ENCODE peak calls at places on chromosome 4, in five cellular contexts. One of them, this sample, is unnamed.
A peak's percentile ranks its signal among the peaks of the same experiment; 100 is the strongest.

GRCh38 chr4:184616633-184617471 is 32.4 kb downstream of the CASP3 start:
- DNase-seq in K562: no peak
- DNase-seq in tibial nerve: no peak
- DNase-seq in A549: no peak
- DNase-seq in suprapubic skin: no peak
- DNase-seq in this sample: no peak

GRCh38 chr4:176587920-176588319 is 204.8 kb downstream of the VEGFC start:
- DNase-seq in tibial nerve: no peak
- DNase-seq in suprapubic skin: no peak
- DNase-seq in K562: no peak
- DNase-seq in A549: no peak
- DNase-seq in this sample: no peak

GRCh38 chr4:165006457-165006856 is 25.3 kb upstream of the TRIM60 start:
- DNase-seq in suprapubic skin: no peak
- DNase-seq in K562: no peak
- DNase-seq in A549: no peak
- DNase-seq in tibial nerve: no peak
- DNase-seq in this sample: no peak

GRCh38 chr4:56575820-56576429 is 70.3 kb downstream of the ARL9 start:
- DNase-seq in tibial nerve: no peak
- DNase-seq in A549: peak; percentile 28
- DNase-seq in suprapubic skin: no peak
- DNase-seq in K562: peak; percentile 21
- DNase-seq in this sample: no peak

GRCh38 chr4:96767815-96768480 is 928.1 kb downstream of the PDHA2 start:
- DNase-seq in A549: no peak
- DNase-seq in tibial nerve: no peak
- DNase-seq in K562: no peak
- DNase-seq in suprapubic skin: no peak
- DNase-seq in this sample: no peak

GRCh38 chr4:41538017-41538733 is at the start of gene LIMCH1:
- DNase-seq in tibial nerve: peak; percentile 31
- DNase-seq in suprapubic skin: peak; percentile 75
- DNase-seq in A549: no peak
- DNase-seq in K562: no peak
- DNase-seq in this sample: peak; percentile 83

GRCh38 chr4:59240030-59240429 is 1960.1 kb upstream of the ADGRL3 start:
- DNase-seq in K562: no peak
- DNase-seq in tibial nerve: no peak
- DNase-seq in A549: no peak
- DNase-seq in suprapubic skin: no peak
- DNase-seq in this sample: no peak

GRCh38 chr4:124278477-124278876 is 434.1 kb downstream of the ANKRD50 start:
- DNase-seq in A549: no peak
- DNase-seq in K562: no peak
- DNase-seq in tibial nerve: no peak
- DNase-seq in suprapubic skin: no peak
- DNase-seq in this sample: no peak

GRCh38 chr4:55635760-55636621 is at the start of gene NMU:
- DNase-seq in K562: peak; percentile 76
- DNase-seq in suprapubic skin: peak; percentile 56
- DNase-seq in A549: no peak
- DNase-seq in tibial nerve: no peak
- DNase-seq in this sample: no peak

GRCh38 chr4:74400395-74400794 is 35.5 kb downstream of the EREG start:
- DNase-seq in suprapubic skin: no peak
- DNase-seq in tibial nerve: no peak
- DNase-seq in K562: no peak
- DNase-seq in A549: no peak
- DNase-seq in this sample: no peak

GRCh38 chr4:11149612-11150259 is 279.0 kb downstream of the HS3ST1 start:
- DNase-seq in A549: no peak
- DNase-seq in K562: no peak
- DNase-seq in suprapubic skin: no peak
- DNase-seq in tibial nerve: no peak
- DNase-seq in this sample: no peak

GRCh38 chr4:182560358-182560757 is 317.2 kb downstream of the TENM3 start:
- DNase-seq in tibial nerve: no peak
- DNase-seq in A549: no peak
- DNase-seq in K562: no peak
- DNase-seq in suprapubic skin: no peak
- DNase-seq in this sample: no peak

DNA sequence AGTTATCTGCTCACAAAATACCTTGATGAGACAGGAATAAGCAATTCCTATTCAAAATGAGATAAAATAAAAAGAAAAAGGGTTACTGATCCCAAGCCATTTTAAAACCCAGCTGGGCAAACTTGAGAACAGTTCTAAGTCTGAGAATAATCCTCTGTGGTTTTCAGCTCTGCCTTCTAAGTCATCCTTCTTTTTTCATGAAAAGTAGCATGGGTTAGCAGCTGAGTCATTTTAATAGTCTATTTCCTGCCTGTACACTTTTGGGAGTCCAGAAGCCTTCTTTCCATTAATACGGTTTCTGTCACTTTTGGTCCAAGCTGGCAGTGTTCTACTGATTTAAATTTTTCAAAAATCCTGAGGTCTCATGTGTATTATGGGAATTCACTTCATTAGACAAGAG is 374.3 kb downstream of the IQCM start:
- DNase-seq in suprapubic skin: no peak
- DNase-seq in A549: no peak
- DNase-seq in tibial nerve: no peak
- DNase-seq in K562: no peak
- DNase-seq in this sample: no peak
- TF ChIP-seq EP300 in suprapubic skin: no peak
- TF ChIP-seq EP300 in A549: no peak
- TF ChIP-seq EP300 in tibial nerve: no peak
- TF ChIP-seq EP300 in K562: no peak
- TF ChIP-seq EP300 in this sample: no peak

GRCh38 chr4:140097572-140097971 is 56.4 kb downstream of the MAML3 start:
- DNase-seq in suprapubic skin: no peak
- DNase-seq in A549: no peak
- DNase-seq in tibial nerve: no peak
- DNase-seq in K562: no peak
- DNase-seq in this sample: no peak

GRCh38 chr4:140096921-140097320 is 57.1 kb downstream of the MAML3 start:
- DNase-seq in suprapubic skin: no peak
- DNase-seq in A549: no peak
- DNase-seq in tibial nerve: no peak
- DNase-seq in K562: no peak
- DNase-seq in this sample: no peak

GRCh38 chr4:140099993-140100392 is 54.0 kb downstream of the MAML3 start:
- DNase-seq in A549: no peak
- DNase-seq in tibial nerve: no peak
- DNase-seq in K562: no peak
- DNase-seq in suprapubic skin: no peak
- DNase-seq in this sample: peak; percentile 76

GRCh38 chr4:140096483-140096861 is 57.5 kb downstream of the MAML3 start:
- DNase-seq in tibial nerve: no peak
- DNase-seq in suprapubic skin: no peak
- DNase-seq in K562: no peak
- DNase-seq in A549: no peak
- DNase-seq in this sample: no peak

GRCh38 chr4:140098481-140099132 is 55.4 kb downstream of the MAML3 start:
- DNase-seq in suprapubic skin: no peak
- DNase-seq in tibial nerve: no peak
- DNase-seq in A549: no peak
- DNase-seq in K562: no peak
- DNase-seq in this sample: no peak
- TF ChIP-seq POLR2A in suprapubic skin: no peak
- TF ChIP-seq POLR2A in tibial nerve: no peak
- TF ChIP-seq POLR2A in A549: no peak
- TF ChIP-seq POLR2A in K562: no peak
- TF ChIP-seq POLR2A in this sample: no peak

GRCh38 chr4:173211838-173212237 is 43.2 kb downstream of the GALNT7 start:
- DNase-seq in suprapubic skin: no peak
- DNase-seq in K562: peak; percentile 46
- DNase-seq in A549: peak; percentile 48
- DNase-seq in tibial nerve: no peak
- DNase-seq in this sample: no peak
- TF ChIP-seq EP300 in suprapubic skin: no peak
- TF ChIP-seq EP300 in K562: peak; percentile 54
- TF ChIP-seq EP300 in A549: no peak
- TF ChIP-seq EP300 in tibial nerve: no peak
- TF ChIP-seq EP300 in this sample: no peak

DNA sequence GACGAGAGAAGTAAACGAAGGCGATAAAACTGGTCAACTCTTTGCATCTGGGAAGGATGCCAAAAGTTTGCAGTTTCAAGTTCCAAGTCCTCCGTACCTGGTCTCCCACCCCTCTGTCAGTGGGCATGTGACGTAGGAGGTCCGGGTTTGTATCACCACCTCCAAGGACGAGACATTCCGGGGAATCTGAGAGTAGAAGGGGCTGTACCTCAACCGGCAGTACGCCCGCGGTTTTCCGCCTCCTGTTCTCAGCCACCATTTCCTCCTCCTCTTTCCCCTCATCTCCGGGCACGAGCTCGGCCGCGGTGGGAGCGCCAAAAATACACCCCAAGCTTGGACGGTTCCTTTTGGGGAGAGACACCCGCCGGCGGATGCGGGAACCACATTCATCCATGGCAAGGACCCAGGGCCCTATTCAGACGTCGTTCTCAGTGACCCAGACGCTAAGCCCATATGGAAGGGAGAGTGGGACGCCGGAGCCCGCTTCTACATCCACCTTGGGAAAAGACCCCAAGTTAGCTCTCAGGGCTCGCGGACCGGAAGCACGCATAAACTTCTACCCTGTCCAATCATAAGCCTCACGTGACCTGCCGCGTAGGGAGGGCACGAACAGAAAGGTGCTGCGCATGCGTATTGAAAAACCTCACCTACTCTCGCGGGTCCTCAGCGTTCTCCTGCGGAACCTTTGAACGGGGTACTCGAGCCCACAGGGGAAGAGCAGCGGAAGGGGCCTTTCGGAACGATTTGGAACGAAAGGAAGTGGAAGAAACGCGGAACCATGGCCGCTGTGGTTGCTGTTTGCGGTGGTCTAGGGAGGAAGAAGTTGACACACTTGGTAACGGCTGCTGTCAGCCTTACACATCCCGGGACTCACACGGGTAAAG is at the start of the genes HELQ and MRPS18C:
- DNase-seq in tibial nerve: peak; percentile 95
- DNase-seq in suprapubic skin: peak; percentile 99
- DNase-seq in A549: peak; percentile 93
- DNase-seq in K562: peak; percentile 97
- DNase-seq in this sample: peak; percentile 99
- TF ChIP-seq POLR2A in tibial nerve: peak; percentile 80
- TF ChIP-seq POLR2A in suprapubic skin: peak; percentile 83
- TF ChIP-seq POLR2A in A549: peak; percentile 62
- TF ChIP-seq POLR2A in K562: peak; percentile 96
- TF ChIP-seq POLR2A in this sample: peak; percentile 66